ENCODE peak calls at places on chromosomes 13 and 19, in nine cellular contexts. One of them, this sample, is unnamed.

GRCh38 chr13:98221234-98221633 is 44.2 kb upstream of the RNF113B start:
- DNase-seq in SW480: no peak
- DNase-seq in NCI-H1092: peak; percentile 93
- DNase-seq in stimulated activated naive CD4-positive, alpha-beta T cell: no peak
- DNase-seq in activated CD4-positive, alpha-beta T cell treated with anti-CD3 and anti-CD28 coated beads, Interleukin-2, amount 50 U/mL, for 24 hours: no peak
- DNase-seq in CD4-positive, alpha-beta T cell: no peak
- DNase-seq in psoas muscle: no peak
- DNase-seq in Jurkat, Clone E6-1: no peak
- DNase-seq in GM12892: no peak
- DNase-seq in this sample: no peak

GRCh38 chr19:46787331-46788100 is 878 bp downstream of the SLC1A5 start:
- DNase-seq in SW480: no peak
- DNase-seq in NCI-H1092: no peak
- DNase-seq in stimulated activated naive CD4-positive, alpha-beta T cell: no peak
- DNase-seq in activated CD4-positive, alpha-beta T cell treated with anti-CD3 and anti-CD28 coated beads, Interleukin-2, amount 50 U/mL, for 24 hours: no peak
- DNase-seq in CD4-positive, alpha-beta T cell: no peak
- DNase-seq in psoas muscle: peak; percentile 75
- DNase-seq in Jurkat, Clone E6-1: no peak
- DNase-seq in GM12892: no peak
- DNase-seq in this sample: peak; percentile 76

GRCh38 chr13:74067818-74068217 is 66.4 kb downstream of the KLF12 start:
- DNase-seq in SW480: no peak
- DNase-seq in NCI-H1092: no peak
- DNase-seq in stimulated activated naive CD4-positive, alpha-beta T cell: no peak
- DNase-seq in activated CD4-positive, alpha-beta T cell treated with anti-CD3 and anti-CD28 coated beads, Interleukin-2, amount 50 U/mL, for 24 hours: no peak
- DNase-seq in CD4-positive, alpha-beta T cell: no peak
- DNase-seq in psoas muscle: no peak
- DNase-seq in Jurkat, Clone E6-1: peak; percentile 83
- DNase-seq in GM12892: no peak
- DNase-seq in this sample: no peak

GRCh38 chr19:49875801-49876421 is 1.2 kb downstream of the AKT1S1 start:
- DNase-seq in SW480: no peak
- DNase-seq in NCI-H1092: peak; percentile 21
- DNase-seq in stimulated activated naive CD4-positive, alpha-beta T cell: peak; percentile 67
- DNase-seq in activated CD4-positive, alpha-beta T cell treated with anti-CD3 and anti-CD28 coated beads, Interleukin-2, amount 50 U/mL, for 24 hours: no peak
- DNase-seq in CD4-positive, alpha-beta T cell: peak; percentile 44
- DNase-seq in psoas muscle: peak; percentile 64
- DNase-seq in Jurkat, Clone E6-1: no peak
- DNase-seq in GM12892: no peak
- DNase-seq in this sample: no peak

GRCh38 chr19:18543814-18544475 is 572 bp upstream of the FKBP8 start:
- DNase-seq in SW480: peak; percentile 62
- DNase-seq in NCI-H1092: no peak
- DNase-seq in stimulated activated naive CD4-positive, alpha-beta T cell: peak; percentile 73
- DNase-seq in activated CD4-positive, alpha-beta T cell treated with anti-CD3 and anti-CD28 coated beads, Interleukin-2, amount 50 U/mL, for 24 hours: peak; percentile 79
- DNase-seq in CD4-positive, alpha-beta T cell: peak; percentile 61
- DNase-seq in psoas muscle: no peak
- DNase-seq in Jurkat, Clone E6-1: peak; percentile 92
- DNase-seq in GM12892: peak; percentile 71
- DNase-seq in this sample: no peak

GRCh38 chr13:29925457-29925856 is 75.0 kb upstream of the UBL3 start:
- DNase-seq in SW480: peak; percentile 64
- DNase-seq in NCI-H1092: peak; percentile 45
- DNase-seq in stimulated activated naive CD4-positive, alpha-beta T cell: no peak
- DNase-seq in activated CD4-positive, alpha-beta T cell treated with anti-CD3 and anti-CD28 coated beads, Interleukin-2, amount 50 U/mL, for 24 hours: no peak
- DNase-seq in CD4-positive, alpha-beta T cell: no peak
- DNase-seq in psoas muscle: peak; percentile 66
- DNase-seq in Jurkat, Clone E6-1: no peak
- DNase-seq in GM12892: no peak
- DNase-seq in this sample: no peak

GRCh38 chr19:15180451-15181390 is 20.1 kb downstream of the NOTCH3 start:
- DNase-seq in SW480: peak; percentile 83
- DNase-seq in NCI-H1092: no peak
- DNase-seq in stimulated activated naive CD4-positive, alpha-beta T cell: no peak
- DNase-seq in activated CD4-positive, alpha-beta T cell treated with anti-CD3 and anti-CD28 coated beads, Interleukin-2, amount 50 U/mL, for 24 hours: no peak
- DNase-seq in CD4-positive, alpha-beta T cell: no peak
- DNase-seq in psoas muscle: no peak
- DNase-seq in Jurkat, Clone E6-1: no peak
- DNase-seq in GM12892: no peak
- DNase-seq in this sample: no peak

GRCh38 chr19:38729653-38730469 is 14.4 kb downstream of the CAPN12 start:
- DNase-seq in SW480: peak; percentile 79
- DNase-seq in NCI-H1092: no peak
- DNase-seq in stimulated activated naive CD4-positive, alpha-beta T cell: peak; percentile 67
- DNase-seq in activated CD4-positive, alpha-beta T cell treated with anti-CD3 and anti-CD28 coated beads, Interleukin-2, amount 50 U/mL, for 24 hours: peak; percentile 69
- DNase-seq in CD4-positive, alpha-beta T cell: peak; percentile 72
- DNase-seq in psoas muscle: peak; percentile 78
- DNase-seq in Jurkat, Clone E6-1: peak; percentile 27
- DNase-seq in GM12892: peak; percentile 71
- DNase-seq in this sample: no peak

GRCh38 chr19:39276740-39277139 is 8.5 kb downstream of the IFNL2 start:
- DNase-seq in SW480: no peak
- DNase-seq in NCI-H1092: no peak
- DNase-seq in stimulated activated naive CD4-positive, alpha-beta T cell: no peak
- DNase-seq in activated CD4-positive, alpha-beta T cell treated with anti-CD3 and anti-CD28 coated beads, Interleukin-2, amount 50 U/mL, for 24 hours: no peak
- DNase-seq in CD4-positive, alpha-beta T cell: no peak
- DNase-seq in psoas muscle: no peak
- DNase-seq in Jurkat, Clone E6-1: no peak
- DNase-seq in GM12892: no peak
- DNase-seq in this sample: no peak

GRCh38 chr13:45544520-45544919 is 71.0 kb downstream of the ERICH6B start:
- DNase-seq in SW480: peak; percentile 51
- DNase-seq in NCI-H1092: no peak
- DNase-seq in stimulated activated naive CD4-positive, alpha-beta T cell: no peak
- DNase-seq in activated CD4-positive, alpha-beta T cell treated with anti-CD3 and anti-CD28 coated beads, Interleukin-2, amount 50 U/mL, for 24 hours: no peak
- DNase-seq in CD4-positive, alpha-beta T cell: no peak
- DNase-seq in psoas muscle: no peak
- DNase-seq in Jurkat, Clone E6-1: no peak
- DNase-seq in GM12892: no peak
- DNase-seq in this sample: no peak